ENCODE peak calls at places on chromosomes 4 and X, in five cellular contexts. J, C, Z, E and H are unnamed samples.

GRCh38 chr4:118154643-118155042 is 120.4 kb downstream of the NDST3 start:
- DNase-seq in J (no peak), C (no peak), Z (no peak), E (no peak), H (no peak)

GRCh38 chr4:157045507-157046127 is 30.3 kb upstream of the GLRB start:
- DNase-seq in J (no peak), C (no peak), Z (peak), E (no peak), H (peak)

GRCh38 chrX:40863671-40864070 is 128.3 kb upstream of the MED14 start:
- DNase-seq in J (no peak), C (no peak), Z (no peak), E (no peak), H (no peak)

GRCh38 chr4:84878090-84878489 is 88.4 kb downstream of the WDFY3 start:
- DNase-seq in J (no peak), C (no peak), Z (no peak), E (no peak), H (no peak)

GRCh38 chr4:25913056-25913850 is 767 bp upstream of the SMIM20 start:
- DNase-seq in J (no peak), C (no peak), Z (no peak), E (no peak), H (peak)

GRCh38 chr4:139872274-139872673 is 206.7 kb downstream of the MGST2 start:
- DNase-seq in J (no peak), C (no peak), Z (peak), E (no peak), H (no peak)

GRCh38 chr4:18733956-18734872 is 712.7 kb upstream of the LCORL start:
- DNase-seq in J (no peak), C (no peak), Z (no peak), E (no peak), H (no peak)

GRCh38 chr4:161828061-161828460 is 335.7 kb downstream of the FSTL5 start:
- DNase-seq in J (no peak), C (no peak), Z (no peak), E (no peak), H (no peak)

GRCh38 chrX:49230500-49231232 is 2.5 kb downstream of the CACNA1F start:
- DNase-seq in J (peak), C (peak), Z (peak), E (no peak), H (no peak)

GRCh38 chrX:32268207-32268606 is 943.1 kb downstream of the DMD start:
- DNase-seq in J (no peak), C (no peak), Z (no peak), E (no peak), H (no peak)

GRCh38 chr4:149911995-149912394 is 96.4 kb upstream of the IQCM start:
- DNase-seq in J (no peak), C (no peak), Z (no peak), E (no peak), H (no peak)

GRCh38 chrX:150768132-150768485 is 74.9 kb downstream of the MTMR1 start:
- DNase-seq in J (no peak), C (no peak), Z (no peak), E (no peak), H (no peak)

GRCh38 chr4:144666539-144667175 is 20.7 kb downstream of the HHIP start:
- DNase-seq in J (no peak), C (no peak), Z (no peak), E (no peak), H (no peak)

GRCh38 chr4:84597450-84597849 is 14.5 kb downstream of the CDS1 start:
- DNase-seq in J (no peak), C (no peak), Z (no peak), E (no peak), H (no peak)

GRCh38 chrX:152428089-152428488 is 23.0 kb downstream of the GABRA3 start:
- DNase-seq in J (no peak), C (no peak), Z (no peak), E (no peak), H (no peak)
- TF ChIP-seq SUZ12 in J (no peak), C (no peak), Z (no peak), E (no peak), H (no peak)

GRCh38 chr4:41745292-41746024 is 3.1 kb downstream of the PHOX2B start:
- DNase-seq in J (peak), C (no peak), Z (no peak), E (no peak), H (no peak)
- TF ChIP-seq SUZ12 in J (no peak), C (peak), Z (no peak), E (no peak), H (no peak)

DNA sequence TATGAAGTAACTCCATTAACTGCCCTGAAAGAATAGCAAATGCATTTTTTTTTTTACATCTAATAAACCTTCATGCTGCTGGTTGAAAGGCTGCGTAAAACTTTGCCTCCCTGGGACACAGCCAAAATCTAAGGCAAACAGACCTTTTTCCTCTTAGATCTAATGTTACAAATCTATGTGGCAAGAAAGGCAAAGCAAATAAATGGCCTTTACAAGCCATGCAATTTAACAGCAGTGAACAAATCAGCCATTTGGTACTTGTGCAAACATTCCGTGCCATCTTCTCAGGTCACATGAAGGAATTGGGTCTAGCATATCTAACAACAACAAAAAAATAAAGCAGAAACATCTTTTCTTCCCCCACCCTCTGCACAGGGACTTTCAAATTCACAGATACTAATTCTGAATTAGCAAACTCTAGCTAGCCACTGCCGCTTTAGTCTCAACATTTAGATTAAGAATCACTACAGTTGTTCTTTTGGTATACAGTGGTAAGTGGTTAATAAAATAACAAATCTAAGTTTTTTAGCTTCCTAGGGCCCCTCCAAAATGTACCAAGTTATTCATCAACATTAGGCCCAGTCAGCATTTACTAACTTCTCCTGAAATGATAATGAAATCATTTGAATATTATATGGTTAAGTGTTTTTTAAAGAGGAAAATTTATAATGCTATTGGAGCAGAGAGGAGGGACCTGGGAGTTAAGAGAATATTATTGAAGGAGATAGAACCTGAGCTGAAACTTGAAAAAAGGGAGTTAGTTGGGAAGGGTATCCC is 593.8 kb downstream of the SMARCA1 start:
- DNase-seq in J (no peak), C (no peak), Z (peak), E (no peak), H (no peak)
- TF ChIP-seq SUZ12 in J (no peak), C (no peak), Z (no peak), E (no peak), H (no peak)

GRCh38 chr4:88989990-88990389 is 67.0 kb downstream of the FAM13A start:
- DNase-seq in J (no peak), C (no peak), Z (no peak), E (no peak), H (no peak)

GRCh38 chr4:88991746-88992145 is 65.2 kb downstream of the FAM13A start:
- DNase-seq in J (no peak), C (no peak), Z (no peak), E (no peak), H (no peak)
- TF ChIP-seq SUZ12 in J (no peak), C (no peak), Z (no peak), E (no peak), H (no peak)

GRCh38 chrX:10163031-10163430 is 6.3 kb downstream of the CLCN4 start:
- DNase-seq in J (no peak), C (no peak), Z (no peak), E (no peak), H (no peak)

GRCh38 chrX:10165580-10166247 is 8.9 kb downstream of the CLCN4 start:
- DNase-seq in J (no peak), C (no peak), Z (no peak), E (no peak), H (no peak)

GRCh38 chrX:10166248-10166716 is 9.5 kb downstream of the CLCN4 start:
- DNase-seq in J (no peak), C (no peak), Z (no peak), E (no peak), H (no peak)

GRCh38 chrX:10166731-10167149 is 10.0 kb downstream of the CLCN4 start:
- DNase-seq in J (no peak), C (no peak), Z (peak), E (no peak), H (no peak)

GRCh38 chrX:10164879-10165278 is 8.1 kb downstream of the CLCN4 start:
- DNase-seq in J (no peak), C (no peak), Z (no peak), E (no peak), H (no peak)
- TF ChIP-seq SUZ12 in J (no peak), C (no peak), Z (no peak), E (no peak), H (no peak)